ENCODE peak calls at places on chromosomes 3 and 15, in five cellular contexts. X is fibroblast of lung, C is PC-9, A is OCI-LY7, P is A549. I is an unnamed sample.

GRCh38 chr3:183629546-183630301 is 5.7 kb upstream of the KLHL24 start:
- DNase-seq in X (no peak), C (peak), P (no peak), A (no peak), I (no peak)

GRCh38 chr3:114551770-114552526 is 258.1 kb downstream of the TIGIT start:
- DNase-seq in A (no peak), C (peak), P (peak), X (peak), I (peak)

GRCh38 chr3:13309004-13309403 is 111.1 kb downstream of the NUP210 start:
- DNase-seq in C (no peak), X (no peak), P (no peak), A (no peak), I (no peak)

GRCh38 chr15:65827065-65827464 is 35.0 kb upstream of the DENND4A start:
- DNase-seq in X (no peak), A (no peak), P (no peak), C (peak), I (no peak)

GRCh38 chr15:81155375-81156218 is 21.5 kb downstream of the CFAP161 start:
- DNase-seq in P (peak), X (peak), C (no peak), A (peak), I (no peak)

GRCh38 chr3:171055336-171056178 is 29.0 kb upstream of the SLC2A2 start:
- DNase-seq in C (peak), X (peak), P (peak), A (no peak), I (no peak)

GRCh38 chr3:99499235-99499798 is 139.1 kb upstream of the COL8A1 start:
- DNase-seq in P (peak), C (peak), X (peak), A (peak), I (peak)

GRCh38 chr3:60010778-60011177 is 961.0 kb upstream of the CFAP20DC start:
- DNase-seq in C (no peak), A (peak), X (no peak), P (no peak), I (no peak)

GRCh38 chr3:102530443-102531195 is 95.8 kb downstream of the ZPLD1 start:
- DNase-seq in C (peak), P (no peak), X (peak), A (no peak), I (no peak)

GRCh38 chr15:95919460-95919859 is 411.0 kb upstream of the NR2F2 start:
- DNase-seq in A (no peak), X (peak), C (no peak), P (no peak), I (no peak)

GRCh38 chr3:157769378-157769777 is 266.2 kb upstream of the VEPH1 start:
- DNase-seq in C (no peak), A (no peak), P (no peak), X (no peak), I (no peak)

GRCh38 chr3:190229632-190230424 is 92.4 kb downstream of the CLDN1 start:
- DNase-seq in P (peak), C (peak), A (no peak), X (peak), I (peak)

GRCh38 chr3:123700791-123701712 is 116.2 kb upstream of the HACD2 start:
- DNase-seq in A (no peak), P (no peak), X (no peak), C (no peak), I (no peak)

GRCh38 chr3:164230385-164231094 is 847.8 kb downstream of the SI start:
- DNase-seq in P (no peak), C (no peak), A (no peak), X (no peak), I (no peak)

GRCh38 chr15:89379818-89380217 is 45.2 kb upstream of the POLG start:
- DNase-seq in C (peak), A (no peak), P (no peak), X (no peak), I (peak)

GRCh38 chr3:164526250-164526649 is 552.0 kb downstream of the SI start:
- DNase-seq in X (no peak), A (no peak), C (no peak), P (no peak), I (no peak)

GRCh38 chr15:48149858-48150257 is 28.2 kb downstream of the MYEF2 start:
- DNase-seq in C (no peak), X (peak), P (no peak), A (no peak), I (peak)

GRCh38 chr3:161274691-161275298 is 53.7 kb downstream of the NMD3 start:
- DNase-seq in P (no peak), C (no peak), A (peak), X (peak), I (no peak)

GRCh38 chr15:57735406-57735805 is 28.9 kb downstream of the POLR2M start:
- DNase-seq in C (no peak), P (no peak), A (no peak), X (no peak), I (no peak)

GRCh38 chr15:57734860-57735259 is 28.3 kb downstream of the POLR2M start:
- DNase-seq in A (no peak), X (no peak), P (no peak), C (no peak), I (no peak)

GRCh38 chr15:57731543-57732103 is 25.1 kb downstream of the POLR2M start:
- DNase-seq in C (no peak), X (no peak), A (no peak), P (no peak), I (no peak)

GRCh38 chr15:57735891-57736290 is 29.4 kb downstream of the POLR2M start:
- DNase-seq in P (no peak), A (no peak), X (no peak), C (no peak), I (no peak)

GRCh38 chr15:57732526-57733331 is 26.2 kb downstream of the POLR2M start:
- DNase-seq in A (peak), C (no peak), P (peak), X (peak), I (no peak)
- H3K4me2 ChIP-seq in A (no peak), C (no peak), P (peak), X (no peak), I (peak)

DNA sequence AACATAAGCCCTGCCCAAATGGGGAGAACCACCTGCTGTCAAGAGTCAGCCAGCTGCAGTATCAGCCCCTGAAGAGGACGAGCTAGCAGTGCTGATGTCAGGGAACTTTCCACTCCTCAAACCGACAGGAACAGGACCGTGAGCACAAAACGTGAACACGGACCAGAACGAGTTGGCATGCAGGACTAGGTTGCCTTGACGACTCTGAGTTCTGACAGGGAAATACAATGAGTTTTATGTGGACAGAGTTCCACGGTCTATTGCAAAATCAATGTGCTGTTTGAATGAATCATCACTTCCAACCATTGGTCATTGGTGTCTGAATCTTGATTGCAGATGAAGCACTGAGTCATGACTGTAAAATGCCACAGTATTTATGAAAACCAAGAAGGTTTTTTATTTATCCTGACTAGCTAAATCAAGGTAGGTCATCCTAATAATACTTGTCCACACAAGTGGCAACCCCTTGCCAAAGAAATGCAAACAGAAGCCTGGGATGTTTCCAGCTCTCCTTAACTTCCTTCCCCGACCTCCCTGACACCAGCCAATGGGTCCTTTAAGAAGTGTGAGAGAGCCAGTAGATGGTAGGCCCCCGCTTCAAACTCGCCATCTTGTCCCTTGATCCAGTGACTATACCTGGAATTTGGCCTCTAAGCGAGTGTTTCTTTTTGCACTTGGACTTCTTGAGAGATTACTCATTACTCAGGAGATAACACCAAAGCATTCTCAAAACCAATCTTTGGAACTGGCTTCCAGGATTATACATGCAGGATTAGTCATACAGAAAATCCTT is 119.6 kb downstream of the ASB7 start:
- DNase-seq in X (peak), P (peak), C (peak), A (no peak), I (peak)
- H3K4me3 ChIP-seq in X (no peak), P (peak), C (peak), A (no peak), I (peak)

DNA sequence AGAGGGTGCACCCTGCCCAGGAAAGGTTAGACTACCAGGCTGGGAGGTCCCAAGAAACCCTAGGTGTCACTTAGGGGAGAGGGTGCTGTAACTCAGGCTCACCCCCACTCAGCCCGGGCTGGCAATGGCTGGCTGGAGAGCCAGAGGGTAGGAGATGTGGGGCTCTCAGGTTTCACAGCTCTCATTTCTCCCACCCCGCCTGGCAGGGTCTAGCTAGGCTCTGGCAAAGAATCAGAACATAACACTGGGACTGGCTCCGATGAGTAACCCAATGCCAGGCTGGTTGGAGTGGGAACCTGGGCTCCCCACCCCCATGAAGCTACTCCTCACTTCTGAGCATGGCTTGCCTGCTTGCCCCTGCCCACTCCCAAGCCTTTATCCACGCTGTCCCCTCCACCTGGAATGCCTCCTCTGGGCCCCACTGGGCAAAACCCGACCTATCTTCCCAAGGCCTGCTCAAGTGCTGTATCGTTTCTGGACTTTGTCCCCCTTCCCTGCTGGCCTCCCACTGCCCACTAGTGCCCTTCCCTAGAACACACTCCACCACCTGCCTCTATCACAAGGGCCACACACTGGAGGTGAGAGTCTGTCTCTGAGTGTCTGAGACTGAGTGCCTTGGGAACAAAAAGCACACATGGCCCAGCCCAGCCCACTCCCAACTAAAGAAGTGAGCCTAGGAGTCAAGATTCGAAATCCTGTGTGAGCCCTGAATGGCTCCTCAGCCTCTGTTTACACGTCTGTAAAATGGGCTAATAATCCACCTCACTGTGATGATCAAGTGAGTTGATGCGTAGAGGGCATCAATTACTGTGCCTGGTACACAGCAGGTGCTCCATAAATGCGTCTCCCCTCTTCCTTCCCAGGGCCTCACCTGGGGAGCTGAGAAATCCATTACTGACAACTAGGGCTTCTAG is 1.9 kb downstream of the CIB2 start:
- DNase-seq in P (no peak), X (no peak), C (no peak), A (no peak), I (no peak)
- H3K4me2 ChIP-seq in P (peak), X (no peak), C (no peak), A (no peak), I (no peak)

GRCh38 chr3:32820430-32820829 is 2.6 kb downstream of the TRIM71 start:
- DNase-seq in X (no peak), P (no peak), C (no peak), A (no peak), I (no peak)

GRCh38 chr3:32819581-32820348 is 2.0 kb downstream of the TRIM71 start:
- DNase-seq in A (no peak), C (no peak), X (no peak), P (no peak), I (no peak)

GRCh38 chr3:32821686-32822296 is 4.0 kb downstream of the TRIM71 start:
- DNase-seq in X (no peak), P (no peak), C (no peak), A (no peak), I (no peak)

GRCh38 chr3:32822609-32823498 is 5.1 kb downstream of the TRIM71 start:
- DNase-seq in X (no peak), A (no peak), P (no peak), C (no peak), I (no peak)

GRCh38 chr3:32820971-32821685 is 3.3 kb downstream of the TRIM71 start:
- DNase-seq in C (no peak), X (no peak), P (no peak), A (no peak), I (no peak)
- H3K4me3 ChIP-seq in C (no peak), X (no peak), P (no peak), A (no peak), I (no peak)

GRCh38 chr15:62847900-62848489 is 194.6 kb upstream of the TPM1 start:
- DNase-seq in X (peak), A (peak), P (peak), C (peak), I (no peak)

GRCh38 chr15:62850318-62850717 is 192.2 kb upstream of the TPM1 start:
- DNase-seq in A (no peak), P (no peak), C (no peak), X (no peak), I (no peak)

GRCh38 chr15:62850791-62851291 is 191.7 kb upstream of the TPM1 start:
- DNase-seq in X (peak), A (no peak), P (peak), C (peak), I (no peak)

GRCh38 chr15:62848631-62849050 is 193.9 kb upstream of the TPM1 start:
- DNase-seq in X (peak), C (peak), P (no peak), A (no peak), I (no peak)

DNA sequence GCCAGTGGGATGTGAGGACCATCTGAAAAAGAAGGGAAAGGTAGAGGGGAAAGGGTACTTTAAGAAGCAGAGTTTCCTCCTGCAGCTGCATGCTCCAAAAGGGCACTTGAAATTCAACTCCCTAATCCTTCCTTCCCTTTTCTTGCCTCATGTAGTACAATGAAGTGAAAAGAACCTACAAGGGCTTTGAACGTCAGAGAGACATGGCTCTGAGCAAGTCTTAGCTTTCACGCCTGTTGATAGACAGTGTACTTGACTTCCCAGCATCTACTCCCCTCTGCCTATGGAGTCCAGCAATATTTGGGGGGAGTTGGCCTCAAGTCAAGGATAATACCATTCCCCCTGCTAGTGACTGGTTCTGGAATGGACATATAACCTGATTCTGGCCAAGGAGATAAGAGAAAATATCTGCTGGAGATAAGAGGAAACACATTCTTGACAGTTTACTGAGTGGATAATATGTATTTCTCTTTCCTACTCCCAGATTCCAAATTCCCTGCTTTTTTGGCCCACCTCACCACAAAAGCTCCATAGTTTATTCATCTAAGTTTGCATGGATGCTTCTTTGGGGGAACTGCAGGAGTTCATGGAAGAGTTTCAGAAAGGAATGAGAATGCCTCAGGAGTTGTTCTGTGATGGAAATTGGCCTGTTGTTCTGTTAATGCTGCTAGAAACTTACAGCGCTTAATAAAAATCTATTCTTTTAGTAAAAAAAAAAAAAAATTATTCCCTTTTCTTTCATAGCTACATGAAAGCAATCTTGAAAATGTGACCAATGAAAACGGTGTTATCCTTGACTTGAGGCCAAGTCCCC is 193.0 kb upstream of the TPM1 start:
- DNase-seq in A (no peak), P (no peak), X (peak), C (no peak), I (no peak)
- H3K4me2 ChIP-seq in A (no peak), P (no peak), X (no peak), C (no peak), I (no peak)

GRCh38 chr15:55991841-55992768 is 1.3 kb downstream of the NEDD4 start:
- DNase-seq in X (peak), A (peak), P (no peak), C (no peak), I (no peak)

GRCh38 chr15:55993111-55993803 is at the start of gene NEDD4:
- DNase-seq in X (peak), C (peak), A (peak), P (peak), I (no peak)

GRCh38 chr15:55993804-55994539 is 560 bp upstream of the NEDD4 start:
- DNase-seq in C (peak), P (peak), X (peak), A (no peak), I (no peak)

GRCh38 chr15:55990986-55991385 is 2.4 kb downstream of the NEDD4 start:
- DNase-seq in A (no peak), C (no peak), X (no peak), P (no peak), I (no peak)

DNA sequence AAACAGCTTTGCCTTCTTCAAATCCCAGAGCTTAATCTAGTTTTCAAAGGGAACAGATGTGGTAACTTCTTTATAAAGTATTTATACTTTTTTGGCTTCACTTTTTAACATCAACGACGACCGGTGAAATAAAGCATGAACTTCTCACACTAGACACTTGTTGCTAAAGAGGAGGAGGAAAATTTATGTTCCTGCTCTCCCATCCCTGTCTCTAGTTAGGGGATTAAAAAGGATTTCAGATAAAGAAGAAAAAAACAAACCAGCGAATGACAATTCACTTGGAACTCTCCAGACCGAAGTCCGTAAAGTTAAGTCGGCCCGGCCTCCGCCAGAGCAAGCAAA is 672 bp downstream of the NEDD4 start:
- DNase-seq in P (no peak), C (no peak), A (peak), X (no peak), I (no peak)
- H3K4me3 ChIP-seq in P (peak), C (peak), A (peak), X (peak), I (peak)